ENCODE peak calls at places on chromosomes 2 and 18, in seven cellular contexts. F, V, B, U, A, O and R are unnamed samples.

GRCh38 chr2:210617732-210618330 is 61.4 kb downstream of the CPS1 start:
- DNase-seq in V (peak; percentile 55), F (peak; percentile 11), U (peak; percentile 69), O (no peak), A (peak; percentile 12), B (peak; percentile 41), R (peak; percentile 15)

GRCh38 chr2:193743089-193743488 is 1548.4 kb upstream of the TMEFF2 start:
- DNase-seq in O (no peak), B (no peak), V (no peak), A (no peak), F (no peak), U (peak; percentile 12), R (no peak)

GRCh38 chr2:68031043-68031442 is 31.8 kb downstream of the C1D start:
- DNase-seq in O (no peak), V (no peak), A (no peak), U (no peak), B (no peak), F (no peak), R (no peak)

GRCh38 chr18:76977681-76978234 is 154.8 kb downstream of the MBP start:
- DNase-seq in U (no peak), V (no peak), B (no peak), A (no peak), O (no peak), F (no peak), R (no peak)

GRCh38 chr2:15939854-15940660 is at the start of gene MYCN:
- DNase-seq in U (peak; percentile 97), O (no peak), F (peak; percentile 12), A (no peak), V (peak; percentile 89), B (peak; percentile 34), R (peak; percentile 72)

GRCh38 chr2:215535726-215536125 is 99.9 kb upstream of the FN1 start:
- DNase-seq in F (no peak), O (no peak), U (no peak), A (no peak), B (no peak), V (no peak), R (no peak)

GRCh38 chr18:74290831-74291770 is 662 bp downstream of the CYB5A start:
- DNase-seq in F (no peak), V (peak; percentile 49), O (no peak), A (peak; percentile 39), B (no peak), U (peak; percentile 85), R (no peak)

GRCh38 chr2:225113356-225114015 is 71.2 kb upstream of the DOCK10 start:
- DNase-seq in A (no peak), F (no peak), V (no peak), O (no peak), B (no peak), U (no peak), R (no peak)

GRCh38 chr18:78818961-78819360 is 160.7 kb upstream of the SALL3 start:
- DNase-seq in B (no peak), F (no peak), V (no peak), O (no peak), A (no peak), U (no peak), R (no peak)

GRCh38 chr2:223222397-223222796 is 170.4 kb downstream of the KCNE4 start:
- DNase-seq in U (no peak), B (no peak), F (no peak), A (no peak), O (no peak), V (no peak), R (peak; percentile 57)

GRCh38 chr2:170144758-170145157 is 33.2 kb upstream of the MYO3B start:
- DNase-seq in U (no peak), B (no peak), F (no peak), A (no peak), V (no peak), O (no peak), R (no peak)

GRCh38 chr2:45690223-45690622 is 38.7 kb downstream of the PRKCE start:
- DNase-seq in A (no peak), U (no peak), B (no peak), V (no peak), O (no peak), F (no peak), R (no peak)

GRCh38 chr2:172299741-172300140 is 127.6 kb upstream of the ITGA6 start:
- DNase-seq in O (no peak), V (no peak), F (no peak), U (no peak), A (no peak), B (no peak), R (peak; percentile 49)

GRCh38 chr2:148614332-148615049 is 30.1 kb upstream of the EPC2 start:
- DNase-seq in V (no peak), U (peak; percentile 55), A (peak; percentile 4), F (peak; percentile 30), B (peak; percentile 58), O (peak; percentile 53), R (peak; percentile 4)

GRCh38 chr2:217331577-217332139 is 471.8 kb upstream of the TNP1 start:
- DNase-seq in A (no peak), V (no peak), U (peak; percentile 21), B (no peak), O (no peak), F (no peak), R (peak; percentile 19)

GRCh38 chr2:63755980-63756379 is 85.7 kb upstream of the UGP2 start:
- DNase-seq in V (no peak), B (no peak), U (no peak), O (no peak), A (no peak), F (no peak), R (no peak)
- TF ChIP-seq REST in V (no peak), B (no peak), U (no peak), O (no peak), A (no peak), F (no peak), R (no peak)

DNA sequence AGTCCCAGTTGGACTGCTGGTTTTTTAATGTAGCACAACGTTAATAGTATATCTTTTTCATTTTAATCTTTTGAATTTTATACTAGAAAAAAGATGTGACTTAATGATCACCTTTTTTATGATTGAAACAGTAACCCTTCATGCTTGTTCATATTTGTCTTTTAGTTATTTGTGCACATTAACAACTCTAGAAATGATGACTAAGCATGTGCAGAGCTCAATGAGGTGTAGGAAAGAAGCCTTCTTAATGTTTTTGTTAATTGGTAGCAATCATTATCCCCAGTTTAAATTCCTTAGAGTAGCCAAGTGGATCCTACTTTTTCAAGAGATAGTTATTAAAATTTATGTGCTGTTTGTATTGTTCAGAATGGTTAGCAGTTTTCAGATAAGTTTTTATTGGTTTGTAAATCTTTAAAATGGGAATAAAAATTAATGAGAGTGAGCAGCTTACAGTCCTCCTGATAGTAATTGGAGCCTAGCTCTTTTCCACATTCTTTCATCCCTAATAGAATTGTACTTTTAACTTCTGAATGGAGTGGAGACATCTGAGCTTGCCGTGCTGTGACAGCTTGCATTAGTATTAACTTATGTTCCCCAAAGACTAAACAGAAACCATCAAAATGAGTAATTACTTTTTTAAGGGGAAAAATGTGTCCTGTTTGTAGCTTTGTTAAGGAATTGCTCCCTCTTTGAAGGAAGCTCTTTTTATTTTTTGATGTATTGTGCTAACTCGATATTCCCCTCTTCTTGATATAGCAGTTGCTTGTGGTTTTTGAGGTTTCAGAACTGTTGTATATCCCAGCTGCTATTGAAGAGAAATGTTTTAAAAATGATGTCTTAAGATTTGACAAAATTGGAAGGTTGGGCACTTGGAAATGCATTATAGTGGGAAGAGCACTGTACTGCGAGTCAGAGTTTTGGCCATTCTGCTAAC is 17.3 kb downstream of the PIK3C3 start:
- DNase-seq in U (no peak), B (no peak), F (no peak), A (no peak), V (no peak), O (no peak), R (no peak)
- TF ChIP-seq REST in U (no peak), B (no peak), F (no peak), A (no peak), V (no peak), O (no peak), R (no peak)

GRCh38 chr2:108268001-108268400 is 20.7 kb upstream of the SULT1C2 start:
- DNase-seq in U (no peak), F (no peak), A (no peak), O (no peak), V (no peak), B (no peak), R (peak; percentile 76)
- TF ChIP-seq REST in U (no peak), F (no peak), A (no peak), O (no peak), V (no peak), B (no peak), R (no peak)

DNA sequence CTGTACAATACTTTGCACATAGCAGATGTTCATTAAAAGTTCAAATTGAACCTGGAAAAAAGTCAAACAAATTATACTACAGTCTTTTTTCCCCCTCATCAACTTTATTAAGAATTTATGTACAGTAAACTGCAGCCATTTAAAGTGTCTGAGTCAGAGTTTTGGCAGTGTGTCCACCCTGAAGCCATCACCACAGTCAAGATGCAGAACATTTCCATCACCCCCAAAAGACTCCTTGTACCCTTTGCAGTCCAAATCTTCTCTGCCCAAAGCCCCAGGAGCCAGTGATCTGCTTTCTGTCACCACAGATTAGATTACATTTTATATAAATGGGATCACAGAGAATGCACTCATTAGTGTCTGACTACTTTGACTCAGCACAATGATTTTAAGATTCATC is 10.8 kb downstream of the MAPRE2 start:
- DNase-seq in U (no peak), O (no peak), B (no peak), V (no peak), F (no peak), A (no peak), R (no peak)
- TF ChIP-seq REST in U (no peak), O (no peak), B (no peak), V (no peak), F (no peak), A (no peak), R (no peak)

GRCh38 chr2:134819334-134819733 is 19.1 kb upstream of the ACMSD start:
- DNase-seq in F (no peak), O (no peak), A (peak; percentile 76), U (no peak), B (no peak), V (no peak), R (peak; percentile 20)
- TF ChIP-seq REST in F (no peak), O (no peak), A (no peak), U (no peak), B (no peak), V (no peak), R (no peak)

DNA sequence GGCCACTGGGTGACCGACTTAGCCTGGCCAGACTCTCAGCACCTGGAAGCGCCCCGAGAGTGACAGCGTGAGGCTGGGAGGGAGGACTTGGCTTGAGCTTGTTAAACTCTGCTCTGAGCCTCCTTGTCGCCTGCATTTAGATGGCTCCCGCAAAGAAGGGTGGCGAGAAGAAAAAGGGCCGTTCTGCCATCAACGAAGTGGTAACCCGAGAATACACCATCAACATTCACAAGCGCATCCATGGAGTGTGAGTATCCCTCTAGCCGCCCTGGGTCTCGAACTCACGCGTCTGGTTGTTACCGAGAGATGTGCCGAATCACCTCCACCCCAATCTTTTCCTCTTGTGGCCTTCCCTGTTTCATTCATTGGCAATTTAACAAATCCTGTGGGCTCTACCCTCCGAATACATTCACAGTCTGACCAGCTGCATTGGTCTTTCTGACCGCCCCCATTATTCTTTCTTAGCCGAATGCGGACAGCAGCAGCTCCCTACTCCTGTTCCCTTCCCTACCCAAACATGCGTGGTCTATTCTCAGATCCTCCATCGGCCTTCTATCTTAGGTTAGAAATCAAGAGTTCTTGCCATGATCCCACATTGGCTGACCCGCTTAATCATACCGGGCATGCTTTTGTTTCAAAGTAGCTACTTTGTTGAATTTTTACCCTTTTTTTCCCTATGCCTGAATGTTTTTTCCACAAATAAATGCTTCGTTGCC is 631 bp downstream of the RPL31 start:
- DNase-seq in O (no peak), F (peak; percentile 30), V (peak; percentile 43), B (no peak), U (no peak), A (no peak), R (peak; percentile 23)
- TF ChIP-seq REST in O (no peak), F (no peak), V (no peak), B (no peak), U (no peak), A (no peak), R (no peak)